ENCODE peak calls at places on chromosomes 4 and X, in seven cellular contexts. Y is Karpas-422; M is right lobe of liver; P is NCI-H2081; E is AG09309; U is activated T-cell treated with anti-CD3 and anti-CD28 coated beads, Interleukin-2, amount 50 U/mL, for 4 hours; A is NCI-H524. J is an unnamed sample.

GRCh38 chr4:155889036-155889793 is 14.3 kb upstream of the TDO2 start:
- DNase-seq in Y (no peak), M (no peak), E (peak), P (no peak), U (no peak), A (no peak), J (no peak)

GRCh38 chrX:97876697-97877407 is 993.1 kb downstream of the RPA4 start:
- DNase-seq in M (no peak), E (peak), P (no peak), A (no peak), Y (no peak), U (no peak), J (no peak)

GRCh38 chrX:39450578-39450977 is 647.2 kb downstream of the BCOR start:
- DNase-seq in M (no peak), A (no peak), P (no peak), E (no peak), Y (no peak), U (no peak), J (no peak)

GRCh38 chr4:25180524-25181131 is 20.4 kb upstream of the SEPSECS start:
- DNase-seq in M (no peak), E (no peak), Y (peak), P (peak), A (peak), U (peak), J (no peak)

GRCh38 chrX:23235051-23235450 is 99.6 kb upstream of the PTCHD1 start:
- DNase-seq in E (no peak), Y (no peak), A (no peak), M (no peak), P (no peak), U (no peak), J (no peak)

GRCh38 chr4:153466637-153467153 is 535 bp downstream of the TMEM131L start:
- DNase-seq in A (no peak), E (no peak), P (no peak), M (no peak), U (no peak), Y (peak), J (no peak)

GRCh38 chr4:113757486-113757885 is 4.1 kb downstream of the CAMK2D start:
- DNase-seq in Y (peak), A (no peak), P (no peak), U (no peak), E (no peak), M (no peak), J (no peak)

GRCh38 chr4:7021930-7022658 is 21.1 kb upstream of the TADA2B start:
- DNase-seq in M (no peak), U (no peak), E (peak), P (no peak), Y (no peak), A (no peak), J (peak)

GRCh38 chr4:30056016-30056415 is 664.2 kb upstream of the PCDH7 start:
- DNase-seq in E (no peak), P (no peak), U (no peak), M (no peak), A (no peak), Y (no peak), J (no peak)

GRCh38 chrX:68536884-68537283 is 38.0 kb downstream of the YIPF6 start:
- DNase-seq in Y (no peak), E (no peak), P (no peak), M (no peak), U (no peak), A (no peak), J (no peak)

GRCh38 chrX:2819345-2820130 is 9.2 kb upstream of the GYG2 start:
- DNase-seq in Y (peak), U (no peak), M (no peak), P (no peak), A (no peak), E (peak), J (no peak)

GRCh38 chrX:68947882-68948605 is 119.2 kb downstream of the EFNB1 start:
- DNase-seq in A (no peak), Y (no peak), U (no peak), P (no peak), M (no peak), E (no peak), J (no peak)

GRCh38 chrX:22135994-22136684 is 104.0 kb downstream of the PHEX start:
- DNase-seq in P (peak), Y (peak), A (no peak), E (peak), M (no peak), U (no peak), J (peak)

GRCh38 chrX:14872355-14872754 is 514 bp downstream of the FANCB start:
- DNase-seq in U (no peak), E (no peak), P (no peak), M (no peak), A (no peak), Y (peak), J (no peak)

GRCh38 chr4:8525383-8526120 is 54.6 kb upstream of the GPR78 start:
- DNase-seq in P (no peak), Y (no peak), U (no peak), M (no peak), A (no peak), E (no peak), J (no peak)